ENCODE peak calls at places on chromosomes 12 and 14, in four cellular contexts. J, H, I and N are unnamed samples.

GRCh38 chr14:65045691-65046090 is 56.6 kb downstream of the MAX start:
- DNase-seq in J (no peak), I (no peak), H (no peak), N (no peak)

GRCh38 chr14:20791199-20791996 is 10.3 kb downstream of the RNASE6 start:
- DNase-seq in H (no peak), I (no peak), J (no peak), N (no peak)

GRCh38 chr14:67853748-67854147 is 34.2 kb downstream of the RAD51B start:
- DNase-seq in H (no peak), I (no peak), J (no peak), N (no peak)

GRCh38 chr14:62592877-62593276 is 452.4 kb downstream of the KCNH5 start:
- DNase-seq in J (peak), H (no peak), I (no peak), N (peak)

GRCh38 chr12:111311011-111311410 is 57.9 kb downstream of the PHETA1 start:
- DNase-seq in H (no peak), J (no peak), I (no peak), N (no peak)

GRCh38 chr14:65225299-65226159 is 123.2 kb upstream of the MAX start:
- DNase-seq in H (no peak), I (no peak), J (no peak), N (no peak)

GRCh38 chr12:108121353-108121752 is 7.7 kb upstream of the WSCD2 start:
- DNase-seq in H (no peak), J (no peak), I (no peak), N (no peak)

GRCh38 chr12:112466835-112467234 is 48.1 kb downstream of the PTPN11 start:
- DNase-seq in I (no peak), J (no peak), H (no peak), N (no peak)

GRCh38 chr12:116213014-116213413 is 64.5 kb downstream of the MED13L start:
- DNase-seq in H (no peak), J (no peak), I (no peak), N (no peak)

GRCh38 chr14:52835122-52835903 is 43.9 kb upstream of the GNPNAT1 start:
- DNase-seq in H (no peak), I (no peak), J (peak), N (peak)

GRCh38 chr14:75476274-75476995 is 45.8 kb upstream of the BATF start:
- DNase-seq in H (no peak), I (no peak), J (no peak), N (no peak)

GRCh38 chr12:71938728-71939385 is at the start of gene TPH2:
- DNase-seq in J (peak), I (peak), H (peak), N (peak)

GRCh38 chr12:122022393-122023338 is 982 bp downstream of the BCL7A start:
- DNase-seq in I (peak), H (no peak), J (peak), N (peak)

GRCh38 chr12:103964805-103965204 is 867 bp upstream of the TDG start:
- DNase-seq in H (no peak), J (no peak), I (no peak), N (no peak)

GRCh38 chr14:94051115-94051514 is 25.0 kb downstream of the OTUB2 start:
- DNase-seq in I (no peak), J (peak), H (no peak), N (peak)

GRCh38 chr12:9756756-9757155 is 3.9 kb downstream of the CD69 start:
- DNase-seq in H (no peak), J (no peak), I (no peak), N (no peak)

GRCh38 chr12:29317556-29318363 is 63.2 kb downstream of the ERGIC2 start:
- DNase-seq in H (peak), I (no peak), J (peak), N (peak)

GRCh38 chr12:65532162-65532561 is 253.7 kb downstream of the MSRB3 start:
- DNase-seq in H (no peak), J (peak), I (no peak), N (peak)

GRCh38 chr12:58877243-58877743 is 43.0 kb downstream of the LRIG3 start:
- DNase-seq in H (no peak), I (no peak), J (peak), N (peak)

GRCh38 chr14:24958271-24958670 is 91.7 kb downstream of the STXBP6 start:
- DNase-seq in J (no peak), H (no peak), I (no peak), N (peak)

GRCh38 chr14:85528080-85528881 is 1.7 kb upstream of the FLRT2 start:
- DNase-seq in J (peak), H (no peak), I (peak), N (peak)

GRCh38 chr14:103686831-103687485 is 28.3 kb downstream of the XRCC3 start:
- DNase-seq in I (no peak), J (peak), H (no peak), N (no peak)

GRCh38 chr12:70719672-70720420 is 82.6 kb upstream of the PTPRB start:
- DNase-seq in H (no peak), J (peak), I (peak), N (peak)

GRCh38 chr12:111428081-111428727 is 22.5 kb downstream of the SH2B3 start:
- DNase-seq in J (no peak), I (no peak), H (no peak), N (no peak)

GRCh38 chr12:6386522-6386921 is 2.6 kb downstream of the LTBR start:
- DNase-seq in J (no peak), H (no peak), I (no peak), N (no peak)

GRCh38 chr12:108833355-108833733 is 24.0 kb downstream of the SSH1 start:
- DNase-seq in I (peak), H (no peak), J (peak), N (peak)